ENCODE peak calls at places on chromosomes 13 and 19, in ten cellular contexts. Y is endodermal cell; M is CD4-positive, CD25-positive, alpha-beta regulatory T cell; Q is small intestine; Z is cardiac muscle cell; G is BE2C; X is fibroblast of lung; I is SJSA1; E is heart left ventricle; H is right cardiac atrium. A is an unnamed sample. For H3K4me1, the result is how much of the 10 kb centered on the place peaks cover.

GRCh38 chr19:56110515-56111448 is 10.3 kb downstream of the ZNF787 start:
- DNase-seq in Q (peak), G (no peak), E (peak), H (peak), X (peak), M (no peak), Z (peak), Y (no peak), I (no peak), A (peak)

GRCh38 chr19:17346109-17346671 is 8.8 kb downstream of the GTPBP3 start:
- DNase-seq in Q (peak), X (peak), I (peak), G (peak), H (peak), E (peak), Z (peak), M (peak), Y (peak), A (peak)

GRCh38 chr13:102704238-102704750 is 9.4 kb upstream of the METTL21C start:
- DNase-seq in M (no peak), I (no peak), G (no peak), H (no peak), Y (no peak), X (no peak), Q (no peak), E (no peak), Z (no peak), A (no peak)

GRCh38 chr19:15840833-15841232 is 25.4 kb upstream of the OR10H1 start:
- DNase-seq in G (no peak), I (no peak), Z (no peak), E (no peak), H (no peak), M (no peak), X (no peak), Q (no peak), Y (no peak), A (no peak)

GRCh38 chr13:44451651-44452050 is 78.0 kb downstream of the SERP2 start:
- DNase-seq in Q (no peak), G (no peak), M (no peak), I (no peak), Z (no peak), X (no peak), H (no peak), Y (no peak), E (no peak), A (no peak)

GRCh38 chr19:7699422-7700127 is 2.4 kb downstream of the FCER2 start:
- DNase-seq in E (no peak), X (no peak), Z (no peak), Q (no peak), M (no peak), G (no peak), H (peak), I (no peak), Y (no peak), A (no peak)

GRCh38 chr19:16449330-16449961 is 22.3 kb downstream of the EPS15L1 start:
- DNase-seq in Z (no peak), Q (peak), X (peak), H (no peak), I (peak), M (no peak), E (no peak), G (no peak), Y (no peak), A (no peak)

GRCh38 chr19:28980236-28980868 is 232.6 kb downstream of the UQCRFS1 start:
- DNase-seq in M (no peak), G (no peak), Z (peak), E (no peak), H (no peak), X (no peak), Q (no peak), Y (peak), I (no peak), A (no peak)

GRCh38 chr13:44180876-44181536 is 192.6 kb upstream of the SERP2 start:
- DNase-seq in H (no peak), Z (no peak), Y (no peak), X (no peak), I (no peak), Q (no peak), M (no peak), G (no peak), E (no peak), A (no peak)

GRCh38 chr19:56995298-56995697 is 124.5 kb upstream of the USP29 start:
- DNase-seq in I (no peak), Q (no peak), Z (no peak), E (no peak), M (no peak), G (no peak), X (no peak), Y (no peak), H (no peak), A (peak)

GRCh38 chr19:17215125-17215971 is at the start of gene USE1:
- DNase-seq in I (peak), E (peak), G (peak), Y (peak), Z (peak), Q (peak), M (peak), H (peak), X (peak), A (peak)

GRCh38 chr19:46736544-46737274 is 9.1 kb upstream of the FKRP start:
- DNase-seq in E (peak), G (peak), Z (peak), M (no peak), Q (no peak), Y (no peak), H (peak), I (no peak), X (no peak), A (peak)

GRCh38 chr13:25687622-25688225 is 315.9 kb downstream of the ATP8A2 start:
- DNase-seq in X (peak), Q (peak), G (no peak), H (no peak), M (no peak), I (no peak), Y (no peak), E (peak), Z (peak), A (no peak)

GRCh38 chr13:99845136-99845874 is 126.3 kb downstream of the ZIC5 start:
- DNase-seq in H (no peak), Z (no peak), I (peak), G (no peak), Y (no peak), Q (no peak), X (no peak), M (no peak), E (no peak), A (no peak)

GRCh38 chr13:63840551-63841421 is 2425.1 kb upstream of the PCDH20 start:
- DNase-seq in Z (no peak), Y (no peak), X (no peak), Q (no peak), H (peak), M (no peak), I (no peak), G (no peak), E (no peak), A (no peak)

GRCh38 chr19:28887920-28888618 is 324.9 kb downstream of the UQCRFS1 start:
- DNase-seq in E (no peak), G (no peak), Q (no peak), Z (no peak), X (no peak), I (no peak), Y (peak), M (no peak), H (no peak), A (no peak)

GRCh38 chr13:44974056-44974798 is 15.0 kb downstream of the NUFIP1 start:
- DNase-seq in I (no peak), H (peak), M (no peak), Z (peak), Y (no peak), E (peak), X (peak), G (no peak), Q (no peak), A (no peak)

GRCh38 chr19:38057954-38058690 is 151.1 kb downstream of the SIPA1L3 start:
- DNase-seq in Q (peak), I (no peak), Y (peak), H (no peak), M (no peak), E (no peak), G (peak), X (no peak), Z (no peak), A (no peak)

GRCh38 chr19:7970716-7971448 is 27.4 kb upstream of the TIMM44 start:
- DNase-seq in G (peak), X (peak), Y (peak), I (peak), Q (peak), H (no peak), Z (peak), E (no peak), M (no peak), A (peak)

GRCh38 chr13:75365724-75366173 is 116.2 kb downstream of the TBC1D4 start:
- DNase-seq in E (no peak), Y (no peak), M (no peak), H (no peak), I (peak), X (peak), Z (peak), G (no peak), Q (no peak), A (no peak)

GRCh38 chr19:29928831-29929230 is 13.2 kb upstream of the URI1 start:
- DNase-seq in Q (no peak), H (no peak), X (no peak), I (no peak), Y (no peak), E (no peak), Z (no peak), M (no peak), G (no peak), A (no peak)

GRCh38 chr19:48989701-48990291 is 3.3 kb downstream of the GYS1 start:
- DNase-seq in G (no peak), I (no peak), M (no peak), Y (no peak), Z (no peak), E (peak), X (no peak), Q (no peak), H (no peak), A (no peak)

DNA sequence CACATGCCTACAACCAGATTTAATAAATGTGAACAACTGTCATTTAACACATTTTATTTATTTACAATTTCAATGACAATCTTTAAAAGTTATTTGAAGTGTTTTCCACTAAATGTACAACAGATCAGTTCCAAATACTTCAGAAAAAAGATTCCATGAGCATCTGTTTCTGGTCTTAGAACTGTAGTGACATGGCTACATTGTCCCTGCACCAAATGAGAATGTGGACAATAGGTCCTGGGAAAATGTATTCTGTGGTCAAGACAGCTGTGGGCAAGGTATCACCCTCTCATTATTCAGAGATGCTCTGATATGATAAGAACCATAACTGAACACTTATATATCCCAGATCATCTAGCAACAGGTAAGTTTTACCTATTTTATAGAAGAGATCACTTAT is 43.7 kb downstream of the ELF1 start:
- DNase-seq in H (no peak), X (no peak), M (no peak), E (no peak), Y (no peak), Q (no peak), Z (no peak), G (no peak), I (no peak), A (no peak)
- H3K4me1 ChIP-seq in H (under half), X (under half), M (half or more), E (under half), Y (under half), Q (under half), Z (under half), G (under half), I (under half), A (half or more)

GRCh38 chr19:18515959-18516358 is 5.9 kb downstream of the ELL start:
- DNase-seq in X (no peak), M (no peak), E (no peak), H (peak), Y (no peak), Q (no peak), G (no peak), Z (no peak), I (peak), A (no peak)
- H3K4me1 ChIP-seq in X (under half), M (under half), E (under half), H (under half), Y (under half), Q (under half), G (under half), Z (under half), I (under half), A (under half)

GRCh38 chr19:40279120-40279551 is 6.0 kb downstream of the AKT2 start:
- DNase-seq in X (peak), Z (peak), E (peak), G (no peak), I (no peak), Q (no peak), H (peak), Y (no peak), M (no peak), A (peak)
- H3K4me1 ChIP-seq in X (under half), Z (under half), E (half or more), G (under half), I (under half), Q (under half), H (under half), Y (under half), M (half or more), A (under half)

GRCh38 chr19:35557539-35558399 is 5.7 kb downstream of the ATP4A start:
- DNase-seq in Q (peak), I (no peak), G (peak), M (peak), X (peak), Y (peak), H (peak), Z (peak), E (peak), A (peak)
- H3K4me1 ChIP-seq in Q (under half), I (under half), G (under half), M (under half), X (under half), Y (under half), H (under half), Z (under half), E (under half), A (under half)

DNA sequence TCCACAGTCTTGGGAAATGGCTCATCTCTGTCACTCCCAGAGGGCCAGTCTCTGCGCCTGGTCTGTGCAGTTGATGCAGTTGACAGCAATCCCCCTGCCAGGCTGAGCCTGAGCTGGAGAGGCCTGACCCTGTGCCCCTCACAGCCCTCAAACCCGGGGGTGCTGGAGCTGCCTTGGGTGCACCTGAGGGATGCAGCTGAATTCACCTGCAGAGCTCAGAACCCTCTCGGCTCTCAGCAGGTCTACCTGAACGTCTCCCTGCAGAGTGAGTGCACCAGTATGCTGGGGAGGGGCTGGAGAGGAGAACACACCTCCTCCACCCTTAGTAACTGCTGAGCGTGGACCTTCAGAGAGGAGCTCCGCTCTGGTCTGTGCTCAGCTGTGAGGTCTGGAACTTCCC is 2.3 kb downstream of the SIGLEC9 start:
- DNase-seq in I (no peak), M (no peak), Y (no peak), H (no peak), Z (no peak), X (no peak), Q (no peak), G (no peak), E (no peak), A (peak)
- H3K4me1 ChIP-seq in I (under half), M (half or more), Y (under half), H (under half), Z (under half), X (under half), Q (under half), G (under half), E (under half), A (half or more)

GRCh38 chr19:10021446-10021845 is 8.2 kb downstream of the RDH8 start:
- DNase-seq in M (no peak), G (no peak), Z (no peak), H (no peak), I (no peak), E (no peak), Y (no peak), X (no peak), Q (no peak), A (no peak)
- H3K4me1 ChIP-seq in M (under half), G (under half), Z (under half), H (under half), I (under half), E (under half), Y (under half), X (under half), Q (under half), A (under half)

GRCh38 chr13:24271611-24272451 is 37.5 kb upstream of the C1QTNF9 start:
- DNase-seq in Y (peak), Z (peak), M (peak), G (no peak), Q (peak), I (no peak), H (peak), X (peak), E (peak), A (peak)
- H3K4me1 ChIP-seq in Y (under half), Z (under half), M (half or more), G (under half), Q (under half), I (under half), H (under half), X (under half), E (under half), A (half or more)

A was measured in spleen.